ENCODE peak calls at places on chromosomes 13 and 19, in four cellular contexts. One of them, this sample, is unnamed.

GRCh38 chr13:41411536-41411935 is 45.8 kb upstream of the RGCC start:
- DNase-seq in transverse colon: no peak
- DNase-seq in body of pancreas: no peak
- DNase-seq in GM23338: peak; percentile 50
- DNase-seq in this sample: peak; percentile 76

GRCh38 chr13:30739646-30740642 is 4.6 kb downstream of the ALOX5AP start:
- DNase-seq in transverse colon: no peak
- DNase-seq in body of pancreas: no peak
- DNase-seq in GM23338: no peak
- DNase-seq in this sample: peak; percentile 92

GRCh38 chr13:113452942-113453901 is at the start of gene ADPRHL1:
- DNase-seq in transverse colon: no peak
- DNase-seq in body of pancreas: no peak
- DNase-seq in GM23338: no peak
- DNase-seq in this sample: no peak

GRCh38 chr19:1089126-1089771 is 5.9 kb downstream of the POLR2E start:
- DNase-seq in transverse colon: no peak
- DNase-seq in body of pancreas: no peak
- DNase-seq in GM23338: no peak
- DNase-seq in this sample: no peak

GRCh38 chr19:11699931-11700794 is 38.6 kb downstream of the ZNF823 start:
- DNase-seq in transverse colon: no peak
- DNase-seq in body of pancreas: no peak
- DNase-seq in GM23338: peak; percentile 72
- DNase-seq in this sample: peak; percentile 60

GRCh38 chr13:45349438-45349837 is 8.5 kb upstream of the TPT1 start:
- DNase-seq in transverse colon: no peak
- DNase-seq in body of pancreas: no peak
- DNase-seq in GM23338: no peak
- DNase-seq in this sample: peak; percentile 38

GRCh38 chr13:46321494-46322225 is 65.4 kb downstream of the RUBCNL start:
- DNase-seq in transverse colon: peak; percentile 49
- DNase-seq in body of pancreas: peak; percentile 50
- DNase-seq in GM23338: peak; percentile 68
- DNase-seq in this sample: peak; percentile 79

GRCh38 chr13:89568276-89568675 is 1779.2 kb upstream of the MIR17HG start:
- DNase-seq in transverse colon: no peak
- DNase-seq in body of pancreas: no peak
- DNase-seq in GM23338: no peak
- DNase-seq in this sample: no peak

GRCh38 chr19:5103061-5103701 is 134.3 kb downstream of the KDM4B start:
- DNase-seq in transverse colon: no peak
- DNase-seq in body of pancreas: peak; percentile 93
- DNase-seq in GM23338: no peak
- DNase-seq in this sample: peak; percentile 22

GRCh38 chr13:79404985-79405384 is 1.1 kb downstream of the RBM26 start:
- DNase-seq in transverse colon: no peak
- DNase-seq in body of pancreas: no peak
- DNase-seq in GM23338: peak; percentile 27
- DNase-seq in this sample: no peak

GRCh38 chr19:19110410-19111137 is 27.7 kb downstream of the TMEM161A start:
- DNase-seq in transverse colon: no peak
- DNase-seq in body of pancreas: no peak
- DNase-seq in GM23338: peak; percentile 87
- DNase-seq in this sample: no peak

GRCh38 chr13:105972811-105973590 is 562.5 kb downstream of the EFNB2 start:
- DNase-seq in transverse colon: no peak
- DNase-seq in body of pancreas: no peak
- DNase-seq in GM23338: no peak
- DNase-seq in this sample: peak; percentile 3

GRCh38 chr13:65505941-65506340 is 1724.2 kb downstream of the PCDH9 start:
- DNase-seq in transverse colon: no peak
- DNase-seq in body of pancreas: no peak
- DNase-seq in GM23338: no peak
- DNase-seq in this sample: no peak

GRCh38 chr13:93847162-93847561 is 620.6 kb downstream of the GPC6 start:
- DNase-seq in transverse colon: no peak
- DNase-seq in body of pancreas: no peak
- DNase-seq in GM23338: no peak
- DNase-seq in this sample: peak; percentile 65

GRCh38 chr19:36051236-36051635 is 2.8 kb downstream of the THAP8 start:
- DNase-seq in transverse colon: no peak
- DNase-seq in body of pancreas: no peak
- DNase-seq in GM23338: peak; percentile 89
- DNase-seq in this sample: no peak

GRCh38 chr19:35812220-35813042 is at the start of gene PRODH2:
- DNase-seq in transverse colon: no peak
- DNase-seq in body of pancreas: no peak
- DNase-seq in GM23338: no peak
- DNase-seq in this sample: no peak

GRCh38 chr13:45362939-45363338 is 22.0 kb upstream of the TPT1 start:
- DNase-seq in transverse colon: no peak
- DNase-seq in body of pancreas: no peak
- DNase-seq in GM23338: peak; percentile 89
- DNase-seq in this sample: no peak

GRCh38 chr13:67841071-67841470 is 610.9 kb upstream of the PCDH9 start:
- DNase-seq in transverse colon: no peak
- DNase-seq in body of pancreas: no peak
- DNase-seq in GM23338: peak; percentile 74
- DNase-seq in this sample: no peak

GRCh38 chr19:17088552-17088951 is 13.0 kb downstream of the MYO9B start:
- DNase-seq in transverse colon: no peak
- DNase-seq in body of pancreas: no peak
- DNase-seq in GM23338: no peak
- DNase-seq in this sample: no peak

GRCh38 chr13:91539458-91540156 is 141.2 kb downstream of the GPC5 start:
- DNase-seq in transverse colon: no peak
- DNase-seq in body of pancreas: no peak
- DNase-seq in GM23338: no peak
- DNase-seq in this sample: no peak

GRCh38 chr19:14031719-14032480 is at the start of gene IL27RA:
- DNase-seq in transverse colon: peak; percentile 75
- DNase-seq in body of pancreas: peak; percentile 65
- DNase-seq in GM23338: peak; percentile 80
- DNase-seq in this sample: peak; percentile 44

GRCh38 chr13:113400621-113401451 is 36.9 kb upstream of the GRTP1 start:
- DNase-seq in transverse colon: no peak
- DNase-seq in body of pancreas: no peak
- DNase-seq in GM23338: no peak
- DNase-seq in this sample: no peak

GRCh38 chr13:84049442-84049841 is 167.2 kb upstream of the SLITRK1 start:
- DNase-seq in transverse colon: no peak
- DNase-seq in body of pancreas: no peak
- DNase-seq in GM23338: no peak
- DNase-seq in this sample: no peak

GRCh38 chr19:43735957-43736356 is 18.8 kb downstream of the SMG9 start:
- DNase-seq in transverse colon: no peak
- DNase-seq in body of pancreas: no peak
- DNase-seq in GM23338: no peak
- DNase-seq in this sample: peak; percentile 21

GRCh38 chr13:42367836-42368235 is 95.9 kb downstream of the AKAP11 start:
- DNase-seq in transverse colon: no peak
- DNase-seq in body of pancreas: no peak
- DNase-seq in GM23338: no peak
- DNase-seq in this sample: peak; percentile 13

GRCh38 chr13:19957320-19958118 is 1.0 kb upstream of the ZMYM2 start:
- DNase-seq in transverse colon: peak; percentile 82
- DNase-seq in body of pancreas: peak; percentile 70
- DNase-seq in GM23338: peak; percentile 91
- DNase-seq in this sample: peak; percentile 84

GRCh38 chr13:30610311-30610710 is 7.4 kb upstream of the USPL1 start:
- DNase-seq in transverse colon: no peak
- DNase-seq in body of pancreas: no peak
- DNase-seq in GM23338: no peak
- DNase-seq in this sample: no peak

GRCh38 chr19:29841559-29842367 is 30.0 kb downstream of the CCNE1 start:
- DNase-seq in transverse colon: no peak
- DNase-seq in body of pancreas: no peak
- DNase-seq in GM23338: peak; percentile 64
- DNase-seq in this sample: peak; percentile 43

GRCh38 chr13:99895999-99896695 is 75.4 kb downstream of the ZIC5 start:
- DNase-seq in transverse colon: no peak
- DNase-seq in body of pancreas: no peak
- DNase-seq in GM23338: peak; percentile 82
- DNase-seq in this sample: no peak

GRCh38 chr13:33377825-33378224 is 92.3 kb upstream of the STARD13 start:
- DNase-seq in transverse colon: no peak
- DNase-seq in body of pancreas: no peak
- DNase-seq in GM23338: no peak
- DNase-seq in this sample: no peak

GRCh38 chr13:98977568-98978270 is at the start of gene DOCK9:
- DNase-seq in transverse colon: peak; percentile 34
- DNase-seq in body of pancreas: peak; percentile 49
- DNase-seq in GM23338: peak; percentile 60
- DNase-seq in this sample: peak; percentile 81

GRCh38 chr13:99307247-99307646 is at the start of gene GPR183:
- DNase-seq in transverse colon: no peak
- DNase-seq in body of pancreas: no peak
- DNase-seq in GM23338: no peak
- DNase-seq in this sample: no peak

GRCh38 chr13:84137292-84137691 is 255.0 kb upstream of the SLITRK1 start:
- DNase-seq in transverse colon: peak; percentile 25
- DNase-seq in body of pancreas: no peak
- DNase-seq in GM23338: no peak
- DNase-seq in this sample: no peak

GRCh38 chr13:73274147-73274546 is 215.3 kb downstream of the KLF5 start:
- DNase-seq in transverse colon: no peak
- DNase-seq in body of pancreas: no peak
- DNase-seq in GM23338: no peak
- DNase-seq in this sample: peak; percentile 5

GRCh38 chr19:47713046-47714021 is at the start of gene EHD2:
- DNase-seq in transverse colon: peak; percentile 50
- DNase-seq in body of pancreas: peak; percentile 71
- DNase-seq in GM23338: peak; percentile 78
- DNase-seq in this sample: peak; percentile 84

DNA sequence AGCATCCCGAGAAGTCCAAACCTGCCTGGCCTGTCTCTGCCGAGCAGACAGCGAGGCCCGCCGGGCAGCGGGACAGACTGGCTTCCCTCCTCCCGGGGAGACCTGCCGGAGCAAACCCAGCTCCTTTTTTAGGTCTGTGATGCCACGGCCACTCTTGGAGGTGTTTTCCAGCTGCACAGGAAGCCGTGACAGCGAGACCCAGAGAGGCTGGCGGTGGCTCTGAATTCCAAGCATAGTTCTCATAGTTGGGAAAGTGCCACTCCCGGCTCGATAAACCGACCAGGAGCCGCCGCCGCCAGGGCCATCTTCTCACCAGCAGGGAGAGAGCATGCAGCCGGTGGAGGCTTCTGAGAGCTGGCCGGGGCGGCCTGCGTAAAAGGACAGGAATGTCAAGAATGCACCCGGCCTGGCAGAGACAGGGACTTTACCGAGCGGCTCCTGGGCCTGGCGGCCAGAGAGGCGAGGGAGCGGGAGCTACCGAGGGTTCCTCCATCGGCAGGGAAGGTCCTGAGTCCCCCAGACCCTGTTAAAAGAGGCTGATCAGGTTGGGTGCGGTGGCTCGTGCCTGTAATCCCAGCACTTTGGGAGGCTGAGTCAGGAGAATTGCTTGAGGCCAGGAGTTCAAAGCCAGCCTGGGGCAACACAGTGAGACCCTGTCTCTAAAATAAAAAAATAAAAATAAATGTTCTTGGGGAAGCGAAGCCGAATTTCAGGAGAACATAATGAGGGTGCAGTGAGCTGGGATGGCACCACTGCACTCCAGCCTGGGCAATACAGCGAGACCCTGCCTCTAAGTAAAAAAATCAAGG is 64.9 kb downstream of the GADD45B start:
- DNase-seq in transverse colon: peak; percentile 82
- DNase-seq in body of pancreas: peak; percentile 80
- DNase-seq in GM23338: peak; percentile 99
- DNase-seq in this sample: peak; percentile 99
- H3K4me3 ChIP-seq in transverse colon: peak overlapping the region; percentile 29
- H3K4me3 ChIP-seq in body of pancreas: no peak overlapping the region
- H3K4me3 ChIP-seq in GM23338: peak overlapping the region; percentile 35
- H3K4me3 ChIP-seq in this sample: peak overlapping the region; percentile 25

GRCh38 chr13:51432576-51432975 is 20.3 kb downstream of the INTS6 start:
- DNase-seq in transverse colon: no peak
- DNase-seq in body of pancreas: no peak
- DNase-seq in GM23338: peak; percentile 24
- DNase-seq in this sample: no peak
- TF ChIP-seq CTCF in transverse colon: no peak
- TF ChIP-seq CTCF in body of pancreas: no peak
- TF ChIP-seq CTCF in GM23338: peak; percentile 58
- TF ChIP-seq CTCF in this sample: no peak

DNA sequence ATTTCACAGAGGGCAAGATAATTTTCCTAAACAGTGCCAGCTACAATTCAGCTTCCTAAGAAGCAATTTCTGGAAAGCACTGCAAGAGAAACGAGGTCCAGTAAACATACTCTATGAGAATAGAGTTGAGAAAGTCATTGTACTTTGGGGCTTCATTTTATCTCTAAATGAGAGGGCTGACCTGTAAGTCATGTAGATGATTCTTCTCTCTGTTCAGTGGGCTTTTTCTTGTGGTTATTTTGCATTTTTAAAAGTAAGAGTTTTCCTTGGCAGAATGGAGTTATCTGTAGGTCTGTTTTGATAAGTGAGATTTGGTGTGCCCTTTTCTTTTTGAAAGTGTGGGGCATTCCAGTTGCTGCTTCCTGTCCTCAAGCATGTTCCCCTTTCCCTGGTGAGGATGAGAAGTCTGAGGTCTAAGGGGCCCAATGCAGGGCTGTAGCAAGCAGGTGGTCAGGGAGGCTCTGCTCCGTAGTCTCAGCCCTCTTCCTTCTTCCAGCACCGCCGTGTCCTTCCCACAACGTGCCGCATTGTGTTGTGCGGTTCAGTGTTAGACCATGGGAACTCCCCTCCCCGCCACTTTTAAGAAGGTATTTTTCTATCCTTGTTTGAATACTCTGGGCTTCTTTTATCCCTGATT is 86.3 kb downstream of the ARHGEF7 start:
- DNase-seq in transverse colon: no peak
- DNase-seq in body of pancreas: no peak
- DNase-seq in GM23338: no peak
- DNase-seq in this sample: no peak
- H3K4me3 ChIP-seq in transverse colon: no peak overlapping the region
- H3K4me3 ChIP-seq in body of pancreas: no peak overlapping the region
- H3K4me3 ChIP-seq in GM23338: peak overlapping the region; percentile 11
- H3K4me3 ChIP-seq in this sample: no peak overlapping the region

DNA sequence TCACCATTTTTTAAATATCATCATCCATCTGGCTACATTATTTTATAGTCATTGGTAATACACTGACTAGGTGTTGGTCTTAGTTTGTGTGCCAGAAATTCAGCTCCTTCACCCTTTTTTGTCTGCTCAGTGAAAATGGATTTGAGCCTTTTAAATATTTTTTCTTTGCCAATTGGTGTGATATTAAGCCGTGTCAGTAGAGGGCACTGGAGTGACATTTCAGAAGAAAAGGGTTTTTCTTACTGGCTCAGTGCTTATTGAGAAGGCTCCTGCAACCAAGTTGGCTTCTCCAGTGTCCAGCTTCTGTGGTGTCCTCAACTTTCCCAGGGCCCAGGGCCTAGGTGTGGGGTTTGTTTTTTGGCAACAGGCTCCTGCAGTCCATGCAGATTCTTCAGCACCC is 546.6 kb downstream of the DACH1 start:
- DNase-seq in transverse colon: no peak
- DNase-seq in body of pancreas: no peak
- DNase-seq in GM23338: peak; percentile 64
- DNase-seq in this sample: peak; percentile 68
- TF ChIP-seq CTCF in transverse colon: peak; percentile 37
- TF ChIP-seq CTCF in body of pancreas: no peak
- TF ChIP-seq CTCF in GM23338: peak; percentile 74
- TF ChIP-seq CTCF in this sample: peak; percentile 61

GRCh38 chr13:24038846-24039330 is 121.6 kb upstream of the SPATA13 start:
- DNase-seq in transverse colon: peak; percentile 16
- DNase-seq in body of pancreas: peak; percentile 22
- DNase-seq in GM23338: no peak
- DNase-seq in this sample: no peak
- H3K4me3 ChIP-seq in transverse colon: no peak overlapping the region
- H3K4me3 ChIP-seq in body of pancreas: no peak overlapping the region
- H3K4me3 ChIP-seq in GM23338: no peak overlapping the region
- H3K4me3 ChIP-seq in this sample: no peak overlapping the region

This sample was measured in fibroblast of pulmonary artery.